ENCODE peak calls at places on chromosomes 16 and 17, in ten cellular contexts. One of them, this sample, is unnamed.

GRCh38 chr17:2366747-2367494 is 29.6 kb downstream of the SGSM2 start:
- DNase-seq in Caco-2: no peak
- DNase-seq in Calu3: no peak
- DNase-seq in adrenal gland: no peak
- DNase-seq in CD8-positive, alpha-beta T cell: no peak
- DNase-seq in mucosa of descending colon: peak; percentile 22
- DNase-seq in GM13976: no peak
- DNase-seq in progenitor cell of endocrine pancreas: no peak
- DNase-seq in lower leg skin: no peak
- DNase-seq in astrocyte of the spinal cord: peak; percentile 15
- DNase-seq in this sample: peak; percentile 69

GRCh38 chr16:57906385-57907316 is 64.3 kb downstream of the CNGB1 start:
- DNase-seq in Caco-2: no peak
- DNase-seq in Calu3: no peak
- DNase-seq in adrenal gland: no peak
- DNase-seq in CD8-positive, alpha-beta T cell: no peak
- DNase-seq in mucosa of descending colon: no peak
- DNase-seq in GM13976: no peak
- DNase-seq in progenitor cell of endocrine pancreas: no peak
- DNase-seq in lower leg skin: no peak
- DNase-seq in astrocyte of the spinal cord: no peak
- DNase-seq in this sample: no peak

GRCh38 chr16:9107025-9107970 is 15.9 kb downstream of the HAPSTR1 start:
- DNase-seq in Caco-2: no peak
- DNase-seq in Calu3: no peak
- DNase-seq in adrenal gland: no peak
- DNase-seq in CD8-positive, alpha-beta T cell: no peak
- DNase-seq in mucosa of descending colon: no peak
- DNase-seq in GM13976: no peak
- DNase-seq in progenitor cell of endocrine pancreas: no peak
- DNase-seq in lower leg skin: no peak
- DNase-seq in astrocyte of the spinal cord: no peak
- DNase-seq in this sample: no peak

GRCh38 chr17:22090263-22090935 is 398.1 kb downstream of the KCNJ18 start:
- DNase-seq in Caco-2: no peak
- DNase-seq in Calu3: no peak
- DNase-seq in adrenal gland: no peak
- DNase-seq in CD8-positive, alpha-beta T cell: no peak
- DNase-seq in mucosa of descending colon: no peak
- DNase-seq in GM13976: no peak
- DNase-seq in progenitor cell of endocrine pancreas: no peak
- DNase-seq in lower leg skin: no peak
- DNase-seq in astrocyte of the spinal cord: no peak
- DNase-seq in this sample: no peak

GRCh38 chr17:67779098-67779672 is 46.1 kb upstream of the BPTF start:
- DNase-seq in Caco-2: no peak
- DNase-seq in Calu3: peak; percentile 10
- DNase-seq in adrenal gland: peak; percentile 79
- DNase-seq in CD8-positive, alpha-beta T cell: peak; percentile 20
- DNase-seq in mucosa of descending colon: peak; percentile 63
- DNase-seq in GM13976: peak; percentile 71
- DNase-seq in progenitor cell of endocrine pancreas: no peak
- DNase-seq in lower leg skin: no peak
- DNase-seq in astrocyte of the spinal cord: peak; percentile 68
- DNase-seq in this sample: peak; percentile 59

GRCh38 chr16:85398050-85398451 is 215.1 kb upstream of the GSE1 start:
- DNase-seq in Caco-2: peak; percentile 21
- DNase-seq in Calu3: no peak
- DNase-seq in adrenal gland: peak; percentile 14
- DNase-seq in CD8-positive, alpha-beta T cell: no peak
- DNase-seq in mucosa of descending colon: no peak
- DNase-seq in GM13976: no peak
- DNase-seq in progenitor cell of endocrine pancreas: no peak
- DNase-seq in lower leg skin: peak; percentile 76
- DNase-seq in astrocyte of the spinal cord: no peak
- DNase-seq in this sample: no peak

GRCh38 chr17:51662204-51663056 is 402.1 kb downstream of the UTP18 start:
- DNase-seq in Caco-2: no peak
- DNase-seq in Calu3: no peak
- DNase-seq in adrenal gland: no peak
- DNase-seq in CD8-positive, alpha-beta T cell: no peak
- DNase-seq in mucosa of descending colon: no peak
- DNase-seq in GM13976: no peak
- DNase-seq in progenitor cell of endocrine pancreas: no peak
- DNase-seq in lower leg skin: no peak
- DNase-seq in astrocyte of the spinal cord: no peak
- DNase-seq in this sample: no peak

GRCh38 chr16:77169650-77170236 is 21.2 kb upstream of the MON1B start:
- DNase-seq in Caco-2: peak; percentile 41
- DNase-seq in Calu3: peak; percentile 70
- DNase-seq in adrenal gland: peak; percentile 26
- DNase-seq in CD8-positive, alpha-beta T cell: no peak
- DNase-seq in mucosa of descending colon: no peak
- DNase-seq in GM13976: peak; percentile 40
- DNase-seq in progenitor cell of endocrine pancreas: peak; percentile 42
- DNase-seq in lower leg skin: no peak
- DNase-seq in astrocyte of the spinal cord: peak; percentile 12
- DNase-seq in this sample: peak; percentile 77

GRCh38 chr16:20897253-20897896 is 2.8 kb downstream of the DCUN1D3 start:
- DNase-seq in Caco-2: no peak
- DNase-seq in Calu3: no peak
- DNase-seq in adrenal gland: no peak
- DNase-seq in CD8-positive, alpha-beta T cell: no peak
- DNase-seq in mucosa of descending colon: no peak
- DNase-seq in GM13976: no peak
- DNase-seq in progenitor cell of endocrine pancreas: no peak
- DNase-seq in lower leg skin: no peak
- DNase-seq in astrocyte of the spinal cord: peak; percentile 45
- DNase-seq in this sample: no peak

GRCh38 chr17:8253801-8254200 is 4.7 kb downstream of the PFAS start:
- DNase-seq in Caco-2: no peak
- DNase-seq in Calu3: no peak
- DNase-seq in adrenal gland: no peak
- DNase-seq in CD8-positive, alpha-beta T cell: no peak
- DNase-seq in mucosa of descending colon: peak; percentile 53
- DNase-seq in GM13976: no peak
- DNase-seq in progenitor cell of endocrine pancreas: no peak
- DNase-seq in lower leg skin: no peak
- DNase-seq in astrocyte of the spinal cord: peak; percentile 6
- DNase-seq in this sample: peak; percentile 54
- TF ChIP-seq CTCF in Caco-2: peak; percentile 51
- TF ChIP-seq CTCF in Calu3: no peak
- TF ChIP-seq CTCF in adrenal gland: no peak
- TF ChIP-seq CTCF in CD8-positive, alpha-beta T cell: no peak
- TF ChIP-seq CTCF in mucosa of descending colon: no peak
- TF ChIP-seq CTCF in GM13976: no peak
- TF ChIP-seq CTCF in progenitor cell of endocrine pancreas: peak; percentile 28
- TF ChIP-seq CTCF in lower leg skin: no peak
- TF ChIP-seq CTCF in astrocyte of the spinal cord: peak; percentile 20
- TF ChIP-seq CTCF in this sample: no peak

GRCh38 chr17:69437475-69437874 is 23.0 kb downstream of the MAP2K6 start:
- DNase-seq in Caco-2: no peak
- DNase-seq in Calu3: no peak
- DNase-seq in adrenal gland: no peak
- DNase-seq in CD8-positive, alpha-beta T cell: no peak
- DNase-seq in mucosa of descending colon: no peak
- DNase-seq in GM13976: no peak
- DNase-seq in progenitor cell of endocrine pancreas: no peak
- DNase-seq in lower leg skin: no peak
- DNase-seq in astrocyte of the spinal cord: no peak
- DNase-seq in this sample: no peak

GRCh38 chr17:69445132-69445531 is 30.6 kb downstream of the MAP2K6 start:
- DNase-seq in Caco-2: no peak
- DNase-seq in Calu3: no peak
- DNase-seq in adrenal gland: no peak
- DNase-seq in CD8-positive, alpha-beta T cell: no peak
- DNase-seq in mucosa of descending colon: no peak
- DNase-seq in GM13976: no peak
- DNase-seq in progenitor cell of endocrine pancreas: no peak
- DNase-seq in lower leg skin: no peak
- DNase-seq in astrocyte of the spinal cord: no peak
- DNase-seq in this sample: no peak

GRCh38 chr17:69443138-69443537 is 28.6 kb downstream of the MAP2K6 start:
- DNase-seq in Caco-2: no peak
- DNase-seq in Calu3: no peak
- DNase-seq in adrenal gland: no peak
- DNase-seq in CD8-positive, alpha-beta T cell: no peak
- DNase-seq in mucosa of descending colon: no peak
- DNase-seq in GM13976: no peak
- DNase-seq in progenitor cell of endocrine pancreas: no peak
- DNase-seq in lower leg skin: no peak
- DNase-seq in astrocyte of the spinal cord: no peak
- DNase-seq in this sample: no peak

GRCh38 chr17:69444023-69444422 is 29.5 kb downstream of the MAP2K6 start:
- DNase-seq in Caco-2: no peak
- DNase-seq in Calu3: no peak
- DNase-seq in adrenal gland: no peak
- DNase-seq in CD8-positive, alpha-beta T cell: no peak
- DNase-seq in mucosa of descending colon: no peak
- DNase-seq in GM13976: no peak
- DNase-seq in progenitor cell of endocrine pancreas: no peak
- DNase-seq in lower leg skin: no peak
- DNase-seq in astrocyte of the spinal cord: no peak
- DNase-seq in this sample: no peak

GRCh38 chr17:69441179-69441578 is 26.7 kb downstream of the MAP2K6 start:
- DNase-seq in Caco-2: no peak
- DNase-seq in Calu3: no peak
- DNase-seq in adrenal gland: no peak
- DNase-seq in CD8-positive, alpha-beta T cell: no peak
- DNase-seq in mucosa of descending colon: no peak
- DNase-seq in GM13976: no peak
- DNase-seq in progenitor cell of endocrine pancreas: no peak
- DNase-seq in lower leg skin: no peak
- DNase-seq in astrocyte of the spinal cord: no peak
- DNase-seq in this sample: no peak
- TF ChIP-seq CTCF in Caco-2: no peak
- TF ChIP-seq CTCF in Calu3: no peak
- TF ChIP-seq CTCF in adrenal gland: no peak
- TF ChIP-seq CTCF in CD8-positive, alpha-beta T cell: no peak
- TF ChIP-seq CTCF in mucosa of descending colon: no peak
- TF ChIP-seq CTCF in GM13976: no peak
- TF ChIP-seq CTCF in progenitor cell of endocrine pancreas: no peak
- TF ChIP-seq CTCF in lower leg skin: no peak
- TF ChIP-seq CTCF in astrocyte of the spinal cord: no peak
- TF ChIP-seq CTCF in this sample: no peak

GRCh38 chr17:36844601-36845000 is 92.7 kb upstream of the LHX1 start:
- DNase-seq in Caco-2: no peak
- DNase-seq in Calu3: no peak
- DNase-seq in adrenal gland: no peak
- DNase-seq in CD8-positive, alpha-beta T cell: no peak
- DNase-seq in mucosa of descending colon: no peak
- DNase-seq in GM13976: no peak
- DNase-seq in progenitor cell of endocrine pancreas: no peak
- DNase-seq in lower leg skin: no peak
- DNase-seq in astrocyte of the spinal cord: no peak
- DNase-seq in this sample: no peak
- TF ChIP-seq CTCF in Caco-2: no peak
- TF ChIP-seq CTCF in Calu3: no peak
- TF ChIP-seq CTCF in adrenal gland: no peak
- TF ChIP-seq CTCF in CD8-positive, alpha-beta T cell: no peak
- TF ChIP-seq CTCF in mucosa of descending colon: no peak
- TF ChIP-seq CTCF in GM13976: no peak
- TF ChIP-seq CTCF in progenitor cell of endocrine pancreas: no peak
- TF ChIP-seq CTCF in lower leg skin: no peak
- TF ChIP-seq CTCF in astrocyte of the spinal cord: no peak
- TF ChIP-seq CTCF in this sample: no peak

DNA sequence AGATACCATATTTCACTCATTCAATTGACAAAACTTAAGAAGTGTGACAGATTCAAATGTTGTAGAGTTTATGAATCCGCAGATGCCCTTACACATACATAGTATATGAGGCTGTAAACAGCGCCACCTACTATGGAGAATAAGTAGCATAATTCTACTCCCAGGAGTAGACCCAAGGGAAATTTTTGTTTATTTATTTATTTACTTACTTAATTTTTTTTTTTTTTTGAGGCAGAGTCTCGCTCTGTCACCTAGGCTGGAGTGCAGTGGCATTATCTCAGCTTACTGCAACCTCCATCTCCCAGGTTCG is 35.5 kb downstream of the GAN start:
- DNase-seq in Caco-2: no peak
- DNase-seq in Calu3: no peak
- DNase-seq in adrenal gland: no peak
- DNase-seq in CD8-positive, alpha-beta T cell: no peak
- DNase-seq in mucosa of descending colon: no peak
- DNase-seq in GM13976: no peak
- DNase-seq in progenitor cell of endocrine pancreas: no peak
- DNase-seq in lower leg skin: no peak
- DNase-seq in astrocyte of the spinal cord: no peak
- DNase-seq in this sample: no peak
- TF ChIP-seq CTCF in Caco-2: no peak
- TF ChIP-seq CTCF in Calu3: no peak
- TF ChIP-seq CTCF in adrenal gland: no peak
- TF ChIP-seq CTCF in CD8-positive, alpha-beta T cell: no peak
- TF ChIP-seq CTCF in mucosa of descending colon: no peak
- TF ChIP-seq CTCF in GM13976: no peak
- TF ChIP-seq CTCF in progenitor cell of endocrine pancreas: no peak
- TF ChIP-seq CTCF in lower leg skin: no peak
- TF ChIP-seq CTCF in astrocyte of the spinal cord: peak; percentile 8
- TF ChIP-seq CTCF in this sample: no peak

DNA sequence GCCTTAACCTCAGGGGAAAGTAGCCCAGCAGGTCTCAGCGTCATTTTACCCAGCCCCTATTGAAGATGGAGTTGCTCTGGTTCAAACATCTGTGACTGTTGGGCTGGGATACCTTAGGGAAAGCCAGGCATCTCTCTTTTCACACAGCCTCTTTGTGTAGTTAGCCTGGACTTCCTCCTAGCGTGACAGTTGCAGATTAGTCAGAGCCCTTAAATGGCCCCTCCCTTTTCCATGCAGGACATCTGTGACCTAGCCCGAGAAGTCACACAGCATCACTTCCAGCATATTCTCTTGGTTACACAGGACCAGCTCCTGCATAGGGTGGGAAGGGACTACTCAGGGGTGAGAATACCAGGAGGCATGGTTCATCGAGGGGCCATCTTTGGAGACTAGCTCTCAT is 375.0 kb upstream of the RBFOX1 start:
- DNase-seq in Caco-2: no peak
- DNase-seq in Calu3: no peak
- DNase-seq in adrenal gland: no peak
- DNase-seq in CD8-positive, alpha-beta T cell: no peak
- DNase-seq in mucosa of descending colon: no peak
- DNase-seq in GM13976: no peak
- DNase-seq in progenitor cell of endocrine pancreas: no peak
- DNase-seq in lower leg skin: no peak
- DNase-seq in astrocyte of the spinal cord: no peak
- DNase-seq in this sample: peak; percentile 20
- TF ChIP-seq CTCF in Caco-2: no peak
- TF ChIP-seq CTCF in Calu3: no peak
- TF ChIP-seq CTCF in adrenal gland: no peak
- TF ChIP-seq CTCF in CD8-positive, alpha-beta T cell: no peak
- TF ChIP-seq CTCF in mucosa of descending colon: no peak
- TF ChIP-seq CTCF in GM13976: no peak
- TF ChIP-seq CTCF in progenitor cell of endocrine pancreas: no peak
- TF ChIP-seq CTCF in lower leg skin: no peak
- TF ChIP-seq CTCF in astrocyte of the spinal cord: no peak
- TF ChIP-seq CTCF in this sample: no peak